ENCODE peak calls at places on chromosomes 6 and 20, in nine cellular contexts. One of them, this sample, is unnamed.
A peak's percentile ranks its signal among the peaks of the same experiment; 100 is the strongest.

GRCh38 chr6:92024071-92024470 is 1395.3 kb downstream of the EPHA7 start:
- DNase-seq in small intestine: no peak
- DNase-seq in activated CD4-positive, alpha-beta T cell treated with anti-CD3 and anti-CD28 coated beads, Interleukin-2, amount 10 ng/mL, durations not matched to agents 7 days and 5 days: no peak
- DNase-seq in A172: no peak
- DNase-seq in AG08396: no peak
- DNase-seq in ACHN: no peak
- DNase-seq in NCI-H1417: no peak
- DNase-seq in EL: no peak
- DNase-seq in adrenal gland: no peak
- DNase-seq in this sample: no peak

GRCh38 chr20:19901226-19901625 is 115.9 kb upstream of the NAA20 start:
- DNase-seq in activated CD4-positive, alpha-beta T cell treated with anti-CD3 and anti-CD28 coated beads, Interleukin-2, amount 10 ng/mL, durations not matched to agents 7 days and 5 days: no peak
- DNase-seq in A172: no peak
- DNase-seq in small intestine: no peak
- DNase-seq in adrenal gland: peak; percentile 37
- DNase-seq in AG08396: no peak
- DNase-seq in ACHN: no peak
- DNase-seq in NCI-H1417: no peak
- DNase-seq in EL: no peak
- DNase-seq in this sample: no peak

GRCh38 chr6:82006027-82006738 is 241.4 kb downstream of the IBTK start:
- DNase-seq in NCI-H1417: no peak
- DNase-seq in ACHN: peak; percentile 46
- DNase-seq in adrenal gland: peak; percentile 65
- DNase-seq in EL: peak; percentile 58
- DNase-seq in A172: peak; percentile 35
- DNase-seq in small intestine: peak; percentile 20
- DNase-seq in activated CD4-positive, alpha-beta T cell treated with anti-CD3 and anti-CD28 coated beads, Interleukin-2, amount 10 ng/mL, durations not matched to agents 7 days and 5 days: no peak
- DNase-seq in AG08396: no peak
- DNase-seq in this sample: no peak

GRCh38 chr6:69233195-69233524 is 563.6 kb downstream of the LMBRD1 start:
- DNase-seq in EL: no peak
- DNase-seq in ACHN: no peak
- DNase-seq in AG08396: no peak
- DNase-seq in A172: no peak
- DNase-seq in NCI-H1417: peak; percentile 82
- DNase-seq in small intestine: no peak
- DNase-seq in adrenal gland: no peak
- DNase-seq in activated CD4-positive, alpha-beta T cell treated with anti-CD3 and anti-CD28 coated beads, Interleukin-2, amount 10 ng/mL, durations not matched to agents 7 days and 5 days: no peak
- DNase-seq in this sample: no peak

GRCh38 chr20:25360631-25361286 is 29.9 kb downstream of the ABHD12 start:
- DNase-seq in ACHN: peak; percentile 19
- DNase-seq in activated CD4-positive, alpha-beta T cell treated with anti-CD3 and anti-CD28 coated beads, Interleukin-2, amount 10 ng/mL, durations not matched to agents 7 days and 5 days: no peak
- DNase-seq in small intestine: no peak
- DNase-seq in AG08396: peak; percentile 36
- DNase-seq in A172: peak; percentile 24
- DNase-seq in adrenal gland: no peak
- DNase-seq in NCI-H1417: no peak
- DNase-seq in EL: peak; percentile 61
- DNase-seq in this sample: no peak

GRCh38 chr6:83062225-83062624 is 3.4 kb downstream of the UBE3D start:
- DNase-seq in small intestine: no peak
- DNase-seq in adrenal gland: no peak
- DNase-seq in ACHN: peak; percentile 27
- DNase-seq in A172: peak; percentile 4
- DNase-seq in NCI-H1417: no peak
- DNase-seq in AG08396: peak; percentile 15
- DNase-seq in activated CD4-positive, alpha-beta T cell treated with anti-CD3 and anti-CD28 coated beads, Interleukin-2, amount 10 ng/mL, durations not matched to agents 7 days and 5 days: no peak
- DNase-seq in EL: peak; percentile 79
- DNase-seq in this sample: no peak

GRCh38 chr6:14008809-14009208 is 84.1 kb downstream of the RNF182 start:
- DNase-seq in adrenal gland: no peak
- DNase-seq in EL: no peak
- DNase-seq in small intestine: no peak
- DNase-seq in AG08396: no peak
- DNase-seq in A172: no peak
- DNase-seq in NCI-H1417: no peak
- DNase-seq in ACHN: no peak
- DNase-seq in activated CD4-positive, alpha-beta T cell treated with anti-CD3 and anti-CD28 coated beads, Interleukin-2, amount 10 ng/mL, durations not matched to agents 7 days and 5 days: no peak
- DNase-seq in this sample: no peak

GRCh38 chr20:57223648-57224489 is 42.6 kb downstream of the BMP7 start:
- DNase-seq in A172: no peak
- DNase-seq in adrenal gland: peak; percentile 58
- DNase-seq in NCI-H1417: no peak
- DNase-seq in AG08396: peak; percentile 30
- DNase-seq in EL: peak; percentile 57
- DNase-seq in ACHN: no peak
- DNase-seq in small intestine: no peak
- DNase-seq in activated CD4-positive, alpha-beta T cell treated with anti-CD3 and anti-CD28 coated beads, Interleukin-2, amount 10 ng/mL, durations not matched to agents 7 days and 5 days: no peak
- DNase-seq in this sample: no peak

GRCh38 chr20:47502271-47502730 is 614 bp downstream of the NCOA3 start:
- DNase-seq in AG08396: peak; percentile 38
- DNase-seq in ACHN: peak; percentile 14
- DNase-seq in small intestine: peak; percentile 29
- DNase-seq in NCI-H1417: no peak
- DNase-seq in activated CD4-positive, alpha-beta T cell treated with anti-CD3 and anti-CD28 coated beads, Interleukin-2, amount 10 ng/mL, durations not matched to agents 7 days and 5 days: peak; percentile 28
- DNase-seq in adrenal gland: no peak
- DNase-seq in A172: peak; percentile 13
- DNase-seq in EL: peak; percentile 33
- DNase-seq in this sample: no peak

GRCh38 chr6:47810885-47811284 is 29.1 kb downstream of the OPN5 start:
- DNase-seq in NCI-H1417: no peak
- DNase-seq in EL: no peak
- DNase-seq in activated CD4-positive, alpha-beta T cell treated with anti-CD3 and anti-CD28 coated beads, Interleukin-2, amount 10 ng/mL, durations not matched to agents 7 days and 5 days: no peak
- DNase-seq in adrenal gland: no peak
- DNase-seq in ACHN: no peak
- DNase-seq in AG08396: no peak
- DNase-seq in A172: no peak
- DNase-seq in small intestine: no peak
- DNase-seq in this sample: no peak

GRCh38 chr6:43884660-43885022 is 114.6 kb downstream of the VEGFA start:
- DNase-seq in small intestine: no peak
- DNase-seq in ACHN: no peak
- DNase-seq in AG08396: no peak
- DNase-seq in activated CD4-positive, alpha-beta T cell treated with anti-CD3 and anti-CD28 coated beads, Interleukin-2, amount 10 ng/mL, durations not matched to agents 7 days and 5 days: no peak
- DNase-seq in A172: no peak
- DNase-seq in NCI-H1417: no peak
- DNase-seq in adrenal gland: no peak
- DNase-seq in EL: no peak
- DNase-seq in this sample: no peak

GRCh38 chr20:19327401-19327800 is 115.0 kb downstream of the SLC24A3 start:
- DNase-seq in AG08396: no peak
- DNase-seq in small intestine: peak; percentile 5
- DNase-seq in EL: no peak
- DNase-seq in NCI-H1417: no peak
- DNase-seq in adrenal gland: no peak
- DNase-seq in A172: no peak
- DNase-seq in ACHN: no peak
- DNase-seq in activated CD4-positive, alpha-beta T cell treated with anti-CD3 and anti-CD28 coated beads, Interleukin-2, amount 10 ng/mL, durations not matched to agents 7 days and 5 days: no peak
- DNase-seq in this sample: no peak

GRCh38 chr6:72865467-72865866 is 243.6 kb downstream of the KCNQ5 start:
- DNase-seq in activated CD4-positive, alpha-beta T cell treated with anti-CD3 and anti-CD28 coated beads, Interleukin-2, amount 10 ng/mL, durations not matched to agents 7 days and 5 days: no peak
- DNase-seq in EL: peak; percentile 76
- DNase-seq in NCI-H1417: no peak
- DNase-seq in AG08396: peak; percentile 3
- DNase-seq in ACHN: no peak
- DNase-seq in adrenal gland: no peak
- DNase-seq in small intestine: no peak
- DNase-seq in A172: peak; percentile 34
- DNase-seq in this sample: no peak

GRCh38 chr6:143774347-143774746 is 68.8 kb upstream of the LTV1 start:
- DNase-seq in EL: no peak
- DNase-seq in activated CD4-positive, alpha-beta T cell treated with anti-CD3 and anti-CD28 coated beads, Interleukin-2, amount 10 ng/mL, durations not matched to agents 7 days and 5 days: no peak
- DNase-seq in ACHN: no peak
- DNase-seq in small intestine: no peak
- DNase-seq in NCI-H1417: no peak
- DNase-seq in adrenal gland: no peak
- DNase-seq in AG08396: no peak
- DNase-seq in A172: no peak
- DNase-seq in this sample: no peak

GRCh38 chr6:34260576-34261267 is 11.9 kb upstream of the SMIM29 start:
- DNase-seq in AG08396: no peak
- DNase-seq in ACHN: no peak
- DNase-seq in NCI-H1417: no peak
- DNase-seq in A172: no peak
- DNase-seq in adrenal gland: no peak
- DNase-seq in small intestine: no peak
- DNase-seq in EL: no peak
- DNase-seq in activated CD4-positive, alpha-beta T cell treated with anti-CD3 and anti-CD28 coated beads, Interleukin-2, amount 10 ng/mL, durations not matched to agents 7 days and 5 days: no peak
- DNase-seq in this sample: no peak

GRCh38 chr20:51456511-51457280 is 85.8 kb downstream of the NFATC2 start:
- DNase-seq in A172: peak; percentile 97
- DNase-seq in adrenal gland: peak; percentile 98
- DNase-seq in small intestine: peak; percentile 89
- DNase-seq in ACHN: peak; percentile 95
- DNase-seq in AG08396: peak; percentile 94
- DNase-seq in EL: peak; percentile 98
- DNase-seq in NCI-H1417: no peak
- DNase-seq in activated CD4-positive, alpha-beta T cell treated with anti-CD3 and anti-CD28 coated beads, Interleukin-2, amount 10 ng/mL, durations not matched to agents 7 days and 5 days: no peak
- DNase-seq in this sample: no peak

GRCh38 chr6:110552076-110552475 is 75.7 kb upstream of the SLC22A16 start:
- DNase-seq in AG08396: no peak
- DNase-seq in adrenal gland: no peak
- DNase-seq in NCI-H1417: no peak
- DNase-seq in activated CD4-positive, alpha-beta T cell treated with anti-CD3 and anti-CD28 coated beads, Interleukin-2, amount 10 ng/mL, durations not matched to agents 7 days and 5 days: no peak
- DNase-seq in ACHN: no peak
- DNase-seq in A172: no peak
- DNase-seq in EL: no peak
- DNase-seq in small intestine: no peak
- DNase-seq in this sample: no peak

GRCh38 chr20:54102543-54102942 is 32.1 kb upstream of the BCAS1 start:
- DNase-seq in small intestine: no peak
- DNase-seq in AG08396: no peak
- DNase-seq in adrenal gland: no peak
- DNase-seq in A172: no peak
- DNase-seq in activated CD4-positive, alpha-beta T cell treated with anti-CD3 and anti-CD28 coated beads, Interleukin-2, amount 10 ng/mL, durations not matched to agents 7 days and 5 days: no peak
- DNase-seq in ACHN: no peak
- DNase-seq in EL: no peak
- DNase-seq in NCI-H1417: no peak
- DNase-seq in this sample: no peak

GRCh38 chr6:7112741-7113313 is 5.1 kb downstream of the RREB1 start:
- DNase-seq in adrenal gland: peak; percentile 67
- DNase-seq in activated CD4-positive, alpha-beta T cell treated with anti-CD3 and anti-CD28 coated beads, Interleukin-2, amount 10 ng/mL, durations not matched to agents 7 days and 5 days: peak; percentile 59
- DNase-seq in small intestine: peak; percentile 44
- DNase-seq in AG08396: no peak
- DNase-seq in EL: no peak
- DNase-seq in ACHN: peak; percentile 19
- DNase-seq in NCI-H1417: peak; percentile 49
- DNase-seq in A172: no peak
- DNase-seq in this sample: peak; percentile 12

GRCh38 chr6:71238351-71238750 is 50.3 kb upstream of the OGFRL1 start:
- DNase-seq in adrenal gland: no peak
- DNase-seq in EL: peak; percentile 61
- DNase-seq in activated CD4-positive, alpha-beta T cell treated with anti-CD3 and anti-CD28 coated beads, Interleukin-2, amount 10 ng/mL, durations not matched to agents 7 days and 5 days: no peak
- DNase-seq in NCI-H1417: no peak
- DNase-seq in AG08396: peak; percentile 47
- DNase-seq in ACHN: peak; percentile 55
- DNase-seq in small intestine: no peak
- DNase-seq in A172: peak; percentile 14
- DNase-seq in this sample: no peak

GRCh38 chr6:35719407-35719829 is 17.4 kb upstream of the ARMC12 start:
- DNase-seq in activated CD4-positive, alpha-beta T cell treated with anti-CD3 and anti-CD28 coated beads, Interleukin-2, amount 10 ng/mL, durations not matched to agents 7 days and 5 days: no peak
- DNase-seq in A172: no peak
- DNase-seq in AG08396: no peak
- DNase-seq in NCI-H1417: no peak
- DNase-seq in ACHN: no peak
- DNase-seq in adrenal gland: no peak
- DNase-seq in EL: no peak
- DNase-seq in small intestine: no peak
- DNase-seq in this sample: no peak

GRCh38 chr20:45032781-45033180 is 66.5 kb downstream of the STK4 start:
- DNase-seq in activated CD4-positive, alpha-beta T cell treated with anti-CD3 and anti-CD28 coated beads, Interleukin-2, amount 10 ng/mL, durations not matched to agents 7 days and 5 days: no peak
- DNase-seq in adrenal gland: no peak
- DNase-seq in ACHN: no peak
- DNase-seq in EL: peak; percentile 54
- DNase-seq in AG08396: no peak
- DNase-seq in A172: no peak
- DNase-seq in small intestine: no peak
- DNase-seq in NCI-H1417: no peak
- DNase-seq in this sample: no peak

GRCh38 chr6:144547409-144547808 is 262.3 kb downstream of the UTRN start:
- DNase-seq in NCI-H1417: no peak
- DNase-seq in EL: peak; percentile 16
- DNase-seq in activated CD4-positive, alpha-beta T cell treated with anti-CD3 and anti-CD28 coated beads, Interleukin-2, amount 10 ng/mL, durations not matched to agents 7 days and 5 days: no peak
- DNase-seq in adrenal gland: no peak
- DNase-seq in ACHN: no peak
- DNase-seq in small intestine: no peak
- DNase-seq in AG08396: no peak
- DNase-seq in A172: no peak
- DNase-seq in this sample: no peak

GRCh38 chr20:47355489-47356219 is 845 bp downstream of the ZMYND8 start:
- DNase-seq in A172: no peak
- DNase-seq in AG08396: no peak
- DNase-seq in EL: no peak
- DNase-seq in adrenal gland: no peak
- DNase-seq in small intestine: no peak
- DNase-seq in NCI-H1417: peak; percentile 34
- DNase-seq in ACHN: no peak
- DNase-seq in activated CD4-positive, alpha-beta T cell treated with anti-CD3 and anti-CD28 coated beads, Interleukin-2, amount 10 ng/mL, durations not matched to agents 7 days and 5 days: peak; percentile 21
- DNase-seq in this sample: no peak

GRCh38 chr6:112202639-112203341 is 51.6 kb downstream of the LAMA4 start:
- DNase-seq in AG08396: no peak
- DNase-seq in activated CD4-positive, alpha-beta T cell treated with anti-CD3 and anti-CD28 coated beads, Interleukin-2, amount 10 ng/mL, durations not matched to agents 7 days and 5 days: no peak
- DNase-seq in small intestine: no peak
- DNase-seq in adrenal gland: no peak
- DNase-seq in EL: peak; percentile 36
- DNase-seq in NCI-H1417: no peak
- DNase-seq in A172: no peak
- DNase-seq in ACHN: no peak
- DNase-seq in this sample: no peak

GRCh38 chr6:33320315-33321181 is 3.0 kb upstream of the ZBTB22 start:
- DNase-seq in activated CD4-positive, alpha-beta T cell treated with anti-CD3 and anti-CD28 coated beads, Interleukin-2, amount 10 ng/mL, durations not matched to agents 7 days and 5 days: no peak
- DNase-seq in EL: peak; percentile 97
- DNase-seq in NCI-H1417: no peak
- DNase-seq in AG08396: peak; percentile 78
- DNase-seq in A172: peak; percentile 48
- DNase-seq in ACHN: peak; percentile 34
- DNase-seq in small intestine: no peak
- DNase-seq in adrenal gland: peak; percentile 95
- DNase-seq in this sample: no peak

This sample was measured in stimulated activated CD4-positive, alpha-beta T cell treated with anti-CD3 and anti-CD28 coated beads, Interleukin-12 subunit alpha, Interleukin-12 subunit beta, amount 100 ng/mL, for 48 hours.